ENCODE peak calls at places on chromosome 10, in six cellular contexts. One of them, this sample, is unnamed.

GRCh38 chr10:102431452-102432124 is 786 bp downstream of the CUEDC2 start:
- DNase-seq in esophagus muscularis mucosa: no peak
- DNase-seq in adrenal gland: no peak
- DNase-seq in cardiac fibroblast: peak
- DNase-seq in heart left ventricle: no peak
- DNase-seq in OCI-LY7: peak
- DNase-seq in this sample: peak

GRCh38 chr10:1241973-1242935 is 186.1 kb downstream of the WDR37 start:
- DNase-seq in esophagus muscularis mucosa: no peak
- DNase-seq in cardiac fibroblast: no peak
- DNase-seq in OCI-LY7: no peak
- DNase-seq in heart left ventricle: no peak
- DNase-seq in adrenal gland: no peak
- DNase-seq in this sample: no peak

GRCh38 chr10:128286413-128287097 is 160.3 kb upstream of the MKI67 start:
- DNase-seq in esophagus muscularis mucosa: no peak
- DNase-seq in cardiac fibroblast: no peak
- DNase-seq in OCI-LY7: no peak
- DNase-seq in heart left ventricle: no peak
- DNase-seq in adrenal gland: no peak
- DNase-seq in this sample: no peak

GRCh38 chr10:14723052-14723689 is 51.5 kb downstream of the FAM107B start:
- DNase-seq in esophagus muscularis mucosa: no peak
- DNase-seq in cardiac fibroblast: no peak
- DNase-seq in OCI-LY7: peak
- DNase-seq in adrenal gland: no peak
- DNase-seq in heart left ventricle: no peak
- DNase-seq in this sample: no peak

GRCh38 chr10:131658476-131659110 is 242.2 kb upstream of the PPP2R2D start:
- DNase-seq in adrenal gland: no peak
- DNase-seq in OCI-LY7: no peak
- DNase-seq in cardiac fibroblast: no peak
- DNase-seq in esophagus muscularis mucosa: no peak
- DNase-seq in heart left ventricle: no peak
- DNase-seq in this sample: no peak

GRCh38 chr10:15472431-15473400 is 101.6 kb upstream of the FAM171A1 start:
- DNase-seq in esophagus muscularis mucosa: no peak
- DNase-seq in cardiac fibroblast: peak
- DNase-seq in heart left ventricle: no peak
- DNase-seq in adrenal gland: no peak
- DNase-seq in OCI-LY7: no peak
- DNase-seq in this sample: peak

GRCh38 chr10:4352566-4352961 is 473.4 kb upstream of the AKR1E2 start:
- DNase-seq in heart left ventricle: no peak
- DNase-seq in cardiac fibroblast: peak
- DNase-seq in OCI-LY7: no peak
- DNase-seq in adrenal gland: no peak
- DNase-seq in esophagus muscularis mucosa: no peak
- DNase-seq in this sample: peak

GRCh38 chr10:10891437-10891836 is 126.2 kb upstream of the CELF2 start:
- DNase-seq in esophagus muscularis mucosa: no peak
- DNase-seq in heart left ventricle: no peak
- DNase-seq in cardiac fibroblast: peak
- DNase-seq in adrenal gland: no peak
- DNase-seq in OCI-LY7: no peak
- DNase-seq in this sample: peak

GRCh38 chr10:14645239-14645960 is 129.3 kb downstream of the FAM107B start:
- DNase-seq in OCI-LY7: peak
- DNase-seq in heart left ventricle: no peak
- DNase-seq in adrenal gland: no peak
- DNase-seq in cardiac fibroblast: no peak
- DNase-seq in esophagus muscularis mucosa: no peak
- DNase-seq in this sample: no peak

GRCh38 chr10:97384156-97384555 is 17.0 kb downstream of the RRP12 start:
- DNase-seq in cardiac fibroblast: no peak
- DNase-seq in OCI-LY7: no peak
- DNase-seq in heart left ventricle: no peak
- DNase-seq in adrenal gland: no peak
- DNase-seq in esophagus muscularis mucosa: no peak
- DNase-seq in this sample: no peak

GRCh38 chr10:79400567-79401004 is 44.8 kb downstream of the ZCCHC24 start:
- DNase-seq in esophagus muscularis mucosa: no peak
- DNase-seq in OCI-LY7: peak
- DNase-seq in adrenal gland: peak
- DNase-seq in cardiac fibroblast: peak
- DNase-seq in heart left ventricle: no peak
- DNase-seq in this sample: no peak

GRCh38 chr10:52229271-52229931 is 84.7 kb upstream of the DKK1 start:
- DNase-seq in OCI-LY7: no peak
- DNase-seq in adrenal gland: no peak
- DNase-seq in esophagus muscularis mucosa: no peak
- DNase-seq in cardiac fibroblast: peak
- DNase-seq in heart left ventricle: no peak
- DNase-seq in this sample: peak

GRCh38 chr10:80100861-80101695 is 22.6 kb downstream of the TMEM254 start:
- DNase-seq in esophagus muscularis mucosa: no peak
- DNase-seq in cardiac fibroblast: no peak
- DNase-seq in heart left ventricle: no peak
- DNase-seq in adrenal gland: no peak
- DNase-seq in OCI-LY7: no peak
- DNase-seq in this sample: no peak

GRCh38 chr10:14263041-14263440 is 67.7 kb downstream of the FRMD4A start:
- DNase-seq in OCI-LY7: no peak
- DNase-seq in esophagus muscularis mucosa: peak
- DNase-seq in heart left ventricle: no peak
- DNase-seq in adrenal gland: no peak
- DNase-seq in cardiac fibroblast: no peak
- DNase-seq in this sample: no peak

GRCh38 chr10:23432639-23433038 is 6.2 kb upstream of the OTUD1 start:
- DNase-seq in OCI-LY7: no peak
- DNase-seq in cardiac fibroblast: no peak
- DNase-seq in heart left ventricle: no peak
- DNase-seq in esophagus muscularis mucosa: no peak
- DNase-seq in adrenal gland: no peak
- DNase-seq in this sample: no peak

GRCh38 chr10:17747883-17748550 is 4.0 kb upstream of the TMEM236 start:
- DNase-seq in OCI-LY7: no peak
- DNase-seq in adrenal gland: no peak
- DNase-seq in cardiac fibroblast: peak
- DNase-seq in heart left ventricle: no peak
- DNase-seq in esophagus muscularis mucosa: peak
- DNase-seq in this sample: peak

GRCh38 chr10:114458955-114459354 is 54.7 kb upstream of the AFAP1L2 start:
- DNase-seq in cardiac fibroblast: peak
- DNase-seq in OCI-LY7: peak
- DNase-seq in esophagus muscularis mucosa: peak
- DNase-seq in adrenal gland: peak
- DNase-seq in heart left ventricle: no peak
- DNase-seq in this sample: peak

GRCh38 chr10:110706690-110707098 is 62.6 kb downstream of the RBM20 start:
- DNase-seq in esophagus muscularis mucosa: no peak
- DNase-seq in adrenal gland: no peak
- DNase-seq in cardiac fibroblast: peak
- DNase-seq in heart left ventricle: no peak
- DNase-seq in OCI-LY7: no peak
- DNase-seq in this sample: peak

GRCh38 chr10:64896582-64896981 is 1375.4 kb downstream of the REEP3 start:
- DNase-seq in heart left ventricle: no peak
- DNase-seq in adrenal gland: no peak
- DNase-seq in cardiac fibroblast: no peak
- DNase-seq in OCI-LY7: no peak
- DNase-seq in esophagus muscularis mucosa: no peak
- DNase-seq in this sample: no peak

GRCh38 chr10:20142311-20142710 is 326.1 kb downstream of the PLXDC2 start:
- DNase-seq in OCI-LY7: no peak
- DNase-seq in cardiac fibroblast: no peak
- DNase-seq in heart left ventricle: no peak
- DNase-seq in adrenal gland: no peak
- DNase-seq in esophagus muscularis mucosa: no peak
- DNase-seq in this sample: no peak

GRCh38 chr10:17805921-17806577 is 3.1 kb upstream of the MRC1 start:
- DNase-seq in heart left ventricle: no peak
- DNase-seq in adrenal gland: no peak
- DNase-seq in cardiac fibroblast: no peak
- DNase-seq in esophagus muscularis mucosa: no peak
- DNase-seq in OCI-LY7: peak
- DNase-seq in this sample: no peak

GRCh38 chr10:119655566-119656001 is 4.4 kb downstream of the BAG3 start:
- DNase-seq in heart left ventricle: peak
- DNase-seq in esophagus muscularis mucosa: no peak
- DNase-seq in cardiac fibroblast: peak
- DNase-seq in OCI-LY7: no peak
- DNase-seq in adrenal gland: peak
- DNase-seq in this sample: peak
- H3K4me3 ChIP-seq in heart left ventricle: peak
- H3K4me3 ChIP-seq in esophagus muscularis mucosa: peak
- H3K4me3 ChIP-seq in cardiac fibroblast: peak
- H3K4me3 ChIP-seq in OCI-LY7: no peak
- H3K4me3 ChIP-seq in adrenal gland: no peak
- H3K4me3 ChIP-seq in this sample: peak

DNA sequence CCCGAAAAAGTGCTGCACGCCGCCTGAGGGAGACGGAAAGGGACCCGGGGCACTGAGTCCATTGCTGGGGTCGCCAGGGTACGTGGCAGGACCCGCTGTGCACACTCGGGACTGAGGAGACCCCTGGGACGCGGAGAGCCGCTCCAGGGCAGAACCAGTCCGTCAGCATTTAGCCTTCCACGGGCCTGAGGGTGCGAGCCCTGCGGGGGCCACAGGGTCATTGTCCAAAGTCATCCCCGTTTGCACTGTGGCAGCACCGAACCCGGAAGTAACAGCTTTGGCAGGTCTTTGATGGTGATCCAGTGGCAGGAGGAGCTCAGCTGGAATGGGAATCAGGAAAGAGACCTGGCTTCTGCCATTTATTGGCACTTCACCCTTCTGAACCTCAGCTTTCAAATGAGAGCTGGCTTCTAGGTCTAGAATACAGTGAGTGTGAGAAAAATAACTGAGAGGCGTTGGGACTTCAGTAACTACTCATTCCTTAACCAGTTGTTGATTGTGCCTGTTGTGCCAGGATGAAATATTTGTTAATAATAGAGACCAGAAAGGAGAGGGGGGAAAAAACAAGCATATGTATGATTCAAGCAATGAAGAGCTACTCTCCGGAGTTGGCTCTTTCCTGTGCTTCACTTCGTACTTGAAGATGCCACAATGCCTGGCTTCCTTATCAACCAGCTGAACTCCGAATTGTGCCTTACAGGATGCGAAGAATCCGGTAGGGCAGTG is 792 bp upstream of the ARHGAP12 start:
- DNase-seq in heart left ventricle: peak
- DNase-seq in esophagus muscularis mucosa: no peak
- DNase-seq in cardiac fibroblast: peak
- DNase-seq in adrenal gland: peak
- DNase-seq in OCI-LY7: peak
- DNase-seq in this sample: peak
- TF ChIP-seq CTCF in heart left ventricle: no peak
- TF ChIP-seq CTCF in esophagus muscularis mucosa: no peak
- TF ChIP-seq CTCF in cardiac fibroblast: no peak
- TF ChIP-seq CTCF in adrenal gland: no peak
- TF ChIP-seq CTCF in OCI-LY7: no peak
- TF ChIP-seq CTCF in this sample: no peak

GRCh38 chr10:100742067-100742771 is 3.2 kb upstream of the PAX2 start:
- DNase-seq in OCI-LY7: no peak
- DNase-seq in esophagus muscularis mucosa: no peak
- DNase-seq in heart left ventricle: no peak
- DNase-seq in adrenal gland: no peak
- DNase-seq in cardiac fibroblast: no peak
- DNase-seq in this sample: no peak
- H3K4me3 ChIP-seq in OCI-LY7: no peak
- H3K4me3 ChIP-seq in esophagus muscularis mucosa: no peak
- H3K4me3 ChIP-seq in heart left ventricle: no peak
- H3K4me3 ChIP-seq in adrenal gland: no peak
- H3K4me3 ChIP-seq in cardiac fibroblast: no peak
- H3K4me3 ChIP-seq in this sample: no peak

GRCh38 chr10:119625570-119626280 is 25.5 kb upstream of the BAG3 start:
- DNase-seq in heart left ventricle: no peak
- DNase-seq in adrenal gland: no peak
- DNase-seq in esophagus muscularis mucosa: no peak
- DNase-seq in OCI-LY7: peak
- DNase-seq in cardiac fibroblast: no peak
- DNase-seq in this sample: no peak
- TF ChIP-seq CTCF in heart left ventricle: no peak
- TF ChIP-seq CTCF in adrenal gland: no peak
- TF ChIP-seq CTCF in esophagus muscularis mucosa: no peak
- TF ChIP-seq CTCF in OCI-LY7: peak
- TF ChIP-seq CTCF in cardiac fibroblast: no peak
- TF ChIP-seq CTCF in this sample: no peak

DNA sequence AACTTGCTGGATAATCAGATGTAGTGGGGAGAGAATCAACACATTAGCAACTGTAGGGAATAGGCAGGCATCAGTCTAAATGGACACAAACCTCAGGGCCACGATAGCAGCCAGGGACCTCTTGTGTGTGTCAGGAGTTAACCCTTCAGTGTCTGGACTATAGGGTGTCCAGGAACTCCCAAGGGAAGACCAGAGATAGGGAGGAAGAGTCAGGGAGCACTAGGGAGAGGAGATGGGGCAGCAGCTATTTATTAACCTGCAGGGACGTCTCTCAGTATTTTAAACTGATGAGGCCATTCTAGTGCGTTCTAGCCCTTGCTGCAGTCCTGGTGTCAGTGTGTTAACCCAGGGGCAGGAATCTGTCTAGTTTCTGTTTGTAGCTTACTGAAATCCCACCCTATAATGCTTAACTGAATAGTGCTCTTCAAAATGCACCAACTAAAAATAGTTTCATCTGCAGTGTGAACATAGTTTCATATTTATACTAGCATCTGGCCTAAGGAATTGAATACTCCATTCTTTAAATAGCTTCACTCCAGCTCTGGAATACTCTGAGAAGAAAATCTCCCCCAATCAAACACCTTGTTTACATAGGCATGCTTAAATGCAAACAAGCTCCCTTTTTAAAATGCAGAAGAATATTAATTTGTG is 62.7 kb downstream of the ARID5B start:
- DNase-seq in esophagus muscularis mucosa: no peak
- DNase-seq in adrenal gland: no peak
- DNase-seq in OCI-LY7: no peak
- DNase-seq in heart left ventricle: no peak
- DNase-seq in cardiac fibroblast: no peak
- DNase-seq in this sample: no peak
- H3K4me3 ChIP-seq in esophagus muscularis mucosa: peak
- H3K4me3 ChIP-seq in adrenal gland: no peak
- H3K4me3 ChIP-seq in OCI-LY7: peak
- H3K4me3 ChIP-seq in heart left ventricle: no peak
- H3K4me3 ChIP-seq in cardiac fibroblast: no peak
- H3K4me3 ChIP-seq in this sample: no peak

GRCh38 chr10:92592761-92593552 is at the start of gene KIF11:
- DNase-seq in cardiac fibroblast: peak
- DNase-seq in esophagus muscularis mucosa: peak
- DNase-seq in adrenal gland: peak
- DNase-seq in heart left ventricle: peak
- DNase-seq in OCI-LY7: peak
- DNase-seq in this sample: peak
- TF ChIP-seq CTCF in cardiac fibroblast: no peak
- TF ChIP-seq CTCF in esophagus muscularis mucosa: no peak
- TF ChIP-seq CTCF in adrenal gland: no peak
- TF ChIP-seq CTCF in heart left ventricle: no peak
- TF ChIP-seq CTCF in OCI-LY7: peak
- TF ChIP-seq CTCF in this sample: no peak